ENCODE peak calls at places on chromosomes 13 and 19, in six cellular contexts. P, Y, T, A, X and L are unnamed samples.

GRCh38 chr19:45716314-45717130 is 14.2 kb downstream of the FBXO46 start:
- DNase-seq in T (peak), P (no peak), Y (no peak), X (peak), A (no peak), L (peak)

GRCh38 chr13:20492641-20493040 is 33.0 kb downstream of the CRYL1 start:
- DNase-seq in A (peak), X (peak), P (peak), Y (peak), T (peak), L (peak)

GRCh38 chr19:4896372-4896771 is 6.3 kb downstream of the ARRDC5 start:
- DNase-seq in Y (no peak), P (no peak), A (no peak), T (no peak), X (peak), L (peak)

GRCh38 chr19:44846455-44847143 is 502 bp downstream of the NECTIN2 start:
- DNase-seq in A (no peak), Y (peak), P (peak), X (peak), T (peak), L (peak)

GRCh38 chr13:28579334-28579733 is 79.6 kb upstream of the POMP start:
- DNase-seq in A (no peak), X (no peak), T (no peak), P (peak), Y (no peak), L (no peak)

GRCh38 chr13:94435604-94436226 is 43.8 kb downstream of the DCT start:
- DNase-seq in X (peak), P (no peak), T (no peak), A (peak), Y (peak), L (peak)

GRCh38 chr19:15378529-15379082 is 981 bp downstream of the AKAP8 start:
- DNase-seq in T (peak), P (no peak), A (peak), X (peak), Y (peak), L (peak)

GRCh38 chr13:32642316-32642715 is 56.1 kb downstream of the PDS5B start:
- DNase-seq in T (no peak), Y (no peak), P (no peak), A (no peak), X (no peak), L (no peak)

GRCh38 chr19:3034194-3034844 is 5.2 kb upstream of the TLE2 start:
- DNase-seq in A (no peak), T (no peak), Y (peak), X (peak), P (no peak), L (peak)

GRCh38 chr13:44249439-44249838 is 124.2 kb upstream of the SERP2 start:
- DNase-seq in X (peak), A (no peak), P (no peak), T (peak), Y (peak), L (peak)

GRCh38 chr19:51602189-51602854 is 27.9 kb downstream of the SIGLEC5 start:
- DNase-seq in T (no peak), X (no peak), Y (no peak), A (peak), P (no peak), L (no peak)

GRCh38 chr19:17451820-17452219 is 3.4 kb upstream of the TMEM221 start:
- DNase-seq in Y (no peak), X (no peak), A (no peak), P (no peak), T (no peak), L (no peak)

GRCh38 chr19:58544591-58545285 is 874 bp downstream of the TRIM28 start:
- DNase-seq in X (peak), P (peak), Y (peak), T (peak), A (peak), L (peak)

GRCh38 chr19:32537626-32538025 is 43.4 kb upstream of the PDCD5 start:
- DNase-seq in P (no peak), Y (no peak), X (no peak), T (no peak), A (no peak), L (no peak)

GRCh38 chr19:1690570-1691307 is 38.3 kb upstream of the TCF3 start:
- DNase-seq in A (peak), Y (no peak), T (peak), X (no peak), P (peak), L (peak)

GRCh38 chr13:90919153-90919552 is 428.3 kb upstream of the MIR17HG start:
- DNase-seq in T (no peak), A (no peak), X (no peak), Y (peak), P (no peak), L (no peak)

GRCh38 chr13:22757530-22758120 is 423.2 kb upstream of the SGCG start:
- DNase-seq in P (no peak), T (no peak), Y (no peak), X (peak), A (no peak), L (peak)

GRCh38 chr13:90400372-90400771 is 947.1 kb upstream of the MIR17HG start:
- DNase-seq in A (no peak), T (no peak), X (no peak), Y (no peak), P (no peak), L (no peak)

GRCh38 chr19:29535984-29536508 is 10.3 kb downstream of the VSTM2B start:
- DNase-seq in A (no peak), Y (no peak), P (no peak), T (no peak), X (no peak), L (no peak)

GRCh38 chr13:22080832-22081231 is 410.0 kb downstream of the FGF9 start:
- DNase-seq in T (no peak), A (no peak), Y (no peak), X (no peak), P (no peak), L (no peak)

GRCh38 chr19:16370671-16371391 is 46.2 kb downstream of the KLF2 start:
- DNase-seq in T (no peak), Y (no peak), P (no peak), A (peak), X (no peak), L (no peak)

GRCh38 chr13:33353210-33353609 is 67.7 kb upstream of the STARD13 start:
- DNase-seq in X (no peak), P (no peak), Y (no peak), A (peak), T (peak), L (no peak)

GRCh38 chr13:71540098-71540497 is 326.9 kb downstream of the DACH1 start:
- DNase-seq in T (no peak), A (no peak), Y (no peak), X (no peak), P (no peak), L (no peak)

GRCh38 chr13:112697756-112698655 is 8.2 kb downstream of the ATP11A start:
- DNase-seq in T (no peak), X (no peak), Y (no peak), P (peak), A (no peak), L (peak)

GRCh38 chr19:27729332-27729731 is 1483.6 kb downstream of the UQCRFS1 start:
- DNase-seq in X (no peak), A (no peak), P (no peak), Y (no peak), T (no peak), L (no peak)

GRCh38 chr19:35248310-35249145 is at the start of gene LSR:
- DNase-seq in X (no peak), P (peak), Y (no peak), T (peak), A (peak), L (no peak)

GRCh38 chr19:55679343-55680257 is 4.6 kb downstream of the EPN1 start:
- DNase-seq in X (peak), T (no peak), A (no peak), Y (peak), P (no peak), L (no peak)

GRCh38 chr19:55676384-55676783 is 1.4 kb downstream of the EPN1 start:
- DNase-seq in A (no peak), X (peak), Y (peak), T (no peak), P (no peak), L (no peak)

GRCh38 chr19:55676889-55677505 is 2.0 kb downstream of the EPN1 start:
- DNase-seq in Y (no peak), X (no peak), T (no peak), P (no peak), A (no peak), L (no peak)

GRCh38 chr19:55677572-55678028 is 2.6 kb downstream of the EPN1 start:
- DNase-seq in T (no peak), X (no peak), A (peak), Y (no peak), P (no peak), L (no peak)

DNA sequence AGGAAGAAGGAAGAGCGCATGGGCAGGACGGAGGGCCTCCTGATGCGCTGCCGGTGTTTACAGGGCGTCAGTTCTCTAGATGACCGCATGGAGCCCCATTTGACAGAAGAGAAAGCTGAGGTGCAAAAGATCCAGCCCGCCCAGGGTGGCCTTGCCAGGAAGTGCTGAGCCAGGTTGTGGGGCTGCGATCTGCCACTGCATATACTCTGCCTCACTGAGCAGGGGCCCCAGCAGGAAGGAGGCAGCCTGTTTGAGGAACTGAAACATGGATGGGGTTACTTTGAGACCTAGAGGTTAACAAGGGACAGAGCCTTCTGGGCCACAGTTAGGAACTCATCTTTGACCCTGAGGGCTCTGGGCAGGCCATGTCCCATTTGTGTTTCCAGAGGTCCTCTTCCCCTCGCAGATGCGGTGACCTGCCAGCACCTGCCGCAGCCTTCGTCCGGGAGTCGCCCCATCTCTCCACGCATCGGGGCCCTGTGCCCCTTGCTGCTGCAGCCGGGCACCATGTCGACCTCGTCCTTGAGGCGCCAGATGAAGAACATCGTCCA is 3.2 kb downstream of the EPN1 start:
- DNase-seq in A (peak), X (no peak), Y (no peak), P (no peak), T (peak), L (no peak)
- TF ChIP-seq CTCF in A (peak), X (no peak), Y (no peak), P (no peak), T (no peak), L (no peak)

GRCh38 chr19:23070353-23070781 is 46.5 kb upstream of the ZNF730 start:
- DNase-seq in T (peak), X (peak), A (peak), Y (peak), P (peak), L (peak)
- TF ChIP-seq CTCF in T (no peak), X (peak), A (peak), Y (peak), P (peak), L (peak)

GRCh38 chr19:7113233-7113632 is 43.7 kb downstream of the ZNF557 start:
- DNase-seq in T (no peak), P (no peak), Y (no peak), A (no peak), X (no peak), L (no peak)
- TF ChIP-seq CTCF in T (no peak), P (no peak), Y (no peak), A (no peak), X (no peak), L (no peak)

GRCh38 chr13:40211586-40211968 is 454.9 kb downstream of the FOXO1 start:
- DNase-seq in A (no peak), P (no peak), T (no peak), Y (no peak), X (no peak), L (no peak)
- TF ChIP-seq CTCF in A (no peak), P (no peak), T (no peak), Y (no peak), X (no peak), L (no peak)